ENCODE peak calls at places on chromosomes 12 and 14, in six cellular contexts. One of them, this sample, is unnamed.

GRCh38 chr12:52333321-52333720 is 12.1 kb upstream of the KRT83 start:
- DNase-seq in IMR-90: no peak
- DNase-seq in PC-3: no peak
- DNase-seq in dorsolateral prefrontal cortex: no peak
- DNase-seq in neural progenitor cell: no peak
- DNase-seq in endodermal cell: no peak
- DNase-seq in this sample: no peak

GRCh38 chr12:70747445-70747844 is 110.2 kb upstream of the PTPRB start:
- DNase-seq in IMR-90: no peak
- DNase-seq in PC-3: no peak
- DNase-seq in dorsolateral prefrontal cortex: no peak
- DNase-seq in neural progenitor cell: no peak
- DNase-seq in endodermal cell: no peak
- DNase-seq in this sample: no peak

GRCh38 chr12:95240556-95240955 is 22.9 kb downstream of the VEZT start:
- DNase-seq in IMR-90: no peak
- DNase-seq in PC-3: no peak
- DNase-seq in dorsolateral prefrontal cortex: no peak
- DNase-seq in neural progenitor cell: no peak
- DNase-seq in endodermal cell: no peak
- DNase-seq in this sample: no peak

GRCh38 chr14:57087841-57088240 is 180.9 kb downstream of the EXOC5 start:
- DNase-seq in IMR-90: no peak
- DNase-seq in PC-3: no peak
- DNase-seq in dorsolateral prefrontal cortex: no peak
- DNase-seq in neural progenitor cell: no peak
- DNase-seq in endodermal cell: no peak
- DNase-seq in this sample: no peak

GRCh38 chr12:50659690-50660424 is 104.0 kb upstream of the ATF1 start:
- DNase-seq in IMR-90: no peak
- DNase-seq in PC-3: no peak
- DNase-seq in dorsolateral prefrontal cortex: no peak
- DNase-seq in neural progenitor cell: no peak
- DNase-seq in endodermal cell: no peak
- DNase-seq in this sample: no peak

GRCh38 chr14:75453817-75454434 is 26.1 kb downstream of the JDP2 start:
- DNase-seq in IMR-90: no peak
- DNase-seq in PC-3: no peak
- DNase-seq in dorsolateral prefrontal cortex: peak
- DNase-seq in neural progenitor cell: peak
- DNase-seq in endodermal cell: peak
- DNase-seq in this sample: no peak

GRCh38 chr12:31928246-31929139 is 30.7 kb upstream of the RESF1 start:
- DNase-seq in IMR-90: no peak
- DNase-seq in PC-3: no peak
- DNase-seq in dorsolateral prefrontal cortex: no peak
- DNase-seq in neural progenitor cell: no peak
- DNase-seq in endodermal cell: no peak
- DNase-seq in this sample: no peak

GRCh38 chr12:131279281-131279921 is 325.7 kb downstream of the ADGRD1 start:
- DNase-seq in IMR-90: no peak
- DNase-seq in PC-3: no peak
- DNase-seq in dorsolateral prefrontal cortex: peak
- DNase-seq in neural progenitor cell: no peak
- DNase-seq in endodermal cell: no peak
- DNase-seq in this sample: no peak

GRCh38 chr14:98700748-98701147 is 571.2 kb downstream of the BCL11B start:
- DNase-seq in IMR-90: no peak
- DNase-seq in PC-3: no peak
- DNase-seq in dorsolateral prefrontal cortex: no peak
- DNase-seq in neural progenitor cell: no peak
- DNase-seq in endodermal cell: no peak
- DNase-seq in this sample: no peak

GRCh38 chr14:33908540-33909223 is 42.2 kb downstream of the EGLN3 start:
- DNase-seq in IMR-90: no peak
- DNase-seq in PC-3: peak
- DNase-seq in dorsolateral prefrontal cortex: no peak
- DNase-seq in neural progenitor cell: no peak
- DNase-seq in endodermal cell: no peak
- DNase-seq in this sample: no peak

GRCh38 chr14:88030079-88030478 is 25.1 kb downstream of the GPR65 start:
- DNase-seq in IMR-90: no peak
- DNase-seq in PC-3: no peak
- DNase-seq in dorsolateral prefrontal cortex: no peak
- DNase-seq in neural progenitor cell: no peak
- DNase-seq in endodermal cell: no peak
- DNase-seq in this sample: no peak

GRCh38 chr14:103623883-103624482 is 5.0 kb upstream of the KLC1 start:
- DNase-seq in IMR-90: no peak
- DNase-seq in PC-3: no peak
- DNase-seq in dorsolateral prefrontal cortex: no peak
- DNase-seq in neural progenitor cell: no peak
- DNase-seq in endodermal cell: no peak
- DNase-seq in this sample: no peak

GRCh38 chr14:54944737-54945391 is 42.2 kb upstream of the GCH1 start:
- DNase-seq in IMR-90: no peak
- DNase-seq in PC-3: no peak
- DNase-seq in dorsolateral prefrontal cortex: no peak
- DNase-seq in neural progenitor cell: no peak
- DNase-seq in endodermal cell: no peak
- DNase-seq in this sample: no peak

GRCh38 chr12:83245156-83245555 is 558.5 kb downstream of the TMTC2 start:
- DNase-seq in IMR-90: no peak
- DNase-seq in PC-3: no peak
- DNase-seq in dorsolateral prefrontal cortex: no peak
- DNase-seq in neural progenitor cell: no peak
- DNase-seq in endodermal cell: no peak
- DNase-seq in this sample: no peak

GRCh38 chr14:35808076-35808657 is 928 bp downstream of the RALGAPA1 start:
- DNase-seq in IMR-90: no peak
- DNase-seq in PC-3: peak
- DNase-seq in dorsolateral prefrontal cortex: no peak
- DNase-seq in neural progenitor cell: peak
- DNase-seq in endodermal cell: peak
- DNase-seq in this sample: no peak

GRCh38 chr12:124488520-124488919 is 78.9 kb downstream of the NCOR2 start:
- DNase-seq in IMR-90: no peak
- DNase-seq in PC-3: no peak
- DNase-seq in dorsolateral prefrontal cortex: no peak
- DNase-seq in neural progenitor cell: no peak
- DNase-seq in endodermal cell: no peak
- DNase-seq in this sample: no peak

GRCh38 chr12:29713729-29714128 is 70.0 kb downstream of the TMTC1 start:
- DNase-seq in IMR-90: no peak
- DNase-seq in PC-3: no peak
- DNase-seq in dorsolateral prefrontal cortex: no peak
- DNase-seq in neural progenitor cell: no peak
- DNase-seq in endodermal cell: no peak
- DNase-seq in this sample: no peak

GRCh38 chr14:25308244-25308643 is 258.3 kb upstream of the STXBP6 start:
- DNase-seq in IMR-90: no peak
- DNase-seq in PC-3: no peak
- DNase-seq in dorsolateral prefrontal cortex: no peak
- DNase-seq in neural progenitor cell: no peak
- DNase-seq in endodermal cell: peak
- DNase-seq in this sample: no peak

GRCh38 chr12:25675808-25676207 is 122.7 kb upstream of the LMNTD1 start:
- DNase-seq in IMR-90: peak
- DNase-seq in PC-3: no peak
- DNase-seq in dorsolateral prefrontal cortex: no peak
- DNase-seq in neural progenitor cell: peak
- DNase-seq in endodermal cell: peak
- DNase-seq in this sample: no peak

GRCh38 chr14:50830044-50830931 is 674 bp downstream of the NIN start:
- DNase-seq in IMR-90: peak
- DNase-seq in PC-3: peak
- DNase-seq in dorsolateral prefrontal cortex: peak
- DNase-seq in neural progenitor cell: peak
- DNase-seq in endodermal cell: peak
- DNase-seq in this sample: no peak

GRCh38 chr14:55926007-55926406 is 192.2 kb upstream of the PELI2 start:
- DNase-seq in IMR-90: no peak
- DNase-seq in PC-3: no peak
- DNase-seq in dorsolateral prefrontal cortex: no peak
- DNase-seq in neural progenitor cell: no peak
- DNase-seq in endodermal cell: no peak
- DNase-seq in this sample: no peak

GRCh38 chr12:12898136-12898712 is 6.9 kb downstream of the GPRC5A start:
- DNase-seq in IMR-90: no peak
- DNase-seq in PC-3: no peak
- DNase-seq in dorsolateral prefrontal cortex: no peak
- DNase-seq in neural progenitor cell: no peak
- DNase-seq in endodermal cell: no peak
- DNase-seq in this sample: no peak

GRCh38 chr12:12898911-12899511 is 7.6 kb downstream of the GPRC5A start:
- DNase-seq in IMR-90: no peak
- DNase-seq in PC-3: no peak
- DNase-seq in dorsolateral prefrontal cortex: no peak
- DNase-seq in neural progenitor cell: no peak
- DNase-seq in endodermal cell: no peak
- DNase-seq in this sample: no peak

GRCh38 chr12:12897286-12897685 is 5.9 kb downstream of the GPRC5A start:
- DNase-seq in IMR-90: no peak
- DNase-seq in PC-3: no peak
- DNase-seq in dorsolateral prefrontal cortex: no peak
- DNase-seq in neural progenitor cell: no peak
- DNase-seq in endodermal cell: no peak
- DNase-seq in this sample: no peak

GRCh38 chr12:12893438-12893837 is 2.1 kb downstream of the GPRC5A start:
- DNase-seq in IMR-90: no peak
- DNase-seq in PC-3: no peak
- DNase-seq in dorsolateral prefrontal cortex: no peak
- DNase-seq in neural progenitor cell: no peak
- DNase-seq in endodermal cell: no peak
- DNase-seq in this sample: no peak

DNA sequence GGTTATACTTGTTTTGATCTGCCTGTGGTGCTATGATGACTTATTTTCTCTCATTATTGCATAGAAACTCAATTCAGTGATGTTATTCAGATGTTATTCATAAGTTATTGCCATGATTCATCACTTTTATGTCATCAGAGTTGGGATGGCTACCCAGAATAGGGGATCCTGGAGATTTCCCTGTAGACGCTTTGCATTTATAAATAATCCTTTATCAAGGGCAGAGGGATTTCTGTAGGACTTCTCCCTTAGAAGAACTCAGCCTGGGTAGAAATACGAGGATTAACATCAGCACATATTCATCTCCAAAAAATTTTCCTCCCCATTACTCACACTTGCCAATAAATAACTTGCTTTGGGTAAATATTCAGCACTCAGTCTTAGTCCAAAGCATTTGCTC is 4.9 kb downstream of the GPRC5A start:
- DNase-seq in IMR-90: peak
- DNase-seq in PC-3: peak
- DNase-seq in dorsolateral prefrontal cortex: no peak
- DNase-seq in neural progenitor cell: no peak
- DNase-seq in endodermal cell: no peak
- DNase-seq in this sample: no peak
- H3K27ac ChIP-seq in IMR-90: no peak
- H3K27ac ChIP-seq in PC-3: peak
- H3K27ac ChIP-seq in dorsolateral prefrontal cortex: no peak
- H3K27ac ChIP-seq in neural progenitor cell: no peak
- H3K27ac ChIP-seq in endodermal cell: no peak
- H3K27ac ChIP-seq in this sample: no peak

DNA sequence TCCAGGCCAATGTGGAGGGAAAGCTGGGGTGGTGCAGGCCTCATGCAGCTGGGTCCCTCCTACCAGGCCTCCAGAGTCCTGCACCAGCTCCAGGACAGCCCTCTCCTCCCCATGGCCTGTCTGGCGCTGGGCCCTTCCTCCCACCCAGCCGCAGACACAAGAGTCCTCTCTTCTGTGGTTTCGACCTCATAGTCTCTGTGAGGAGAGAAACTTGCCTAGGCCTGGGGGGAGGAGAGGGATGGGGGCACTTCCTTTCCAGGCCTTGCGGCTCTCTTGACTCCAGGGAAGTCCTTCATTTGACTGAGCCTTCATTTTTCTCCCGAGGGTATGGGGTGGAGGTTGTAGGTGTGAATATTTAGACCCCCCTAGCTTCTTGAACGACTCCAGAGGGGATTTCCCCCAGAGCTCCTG is 2.3 kb downstream of the MMP14 start:
- DNase-seq in IMR-90: peak
- DNase-seq in PC-3: no peak
- DNase-seq in dorsolateral prefrontal cortex: no peak
- DNase-seq in neural progenitor cell: no peak
- DNase-seq in endodermal cell: no peak
- DNase-seq in this sample: no peak
- H3K4me3 ChIP-seq in IMR-90: peak
- H3K4me3 ChIP-seq in PC-3: peak
- H3K4me3 ChIP-seq in dorsolateral prefrontal cortex: peak
- H3K4me3 ChIP-seq in neural progenitor cell: no peak
- H3K4me3 ChIP-seq in endodermal cell: peak
- H3K4me3 ChIP-seq in this sample: peak

GRCh38 chr12:65699251-65699650 is 125.0 kb upstream of the HMGA2 start:
- DNase-seq in IMR-90: peak
- DNase-seq in PC-3: peak
- DNase-seq in dorsolateral prefrontal cortex: no peak
- DNase-seq in neural progenitor cell: no peak
- DNase-seq in endodermal cell: no peak
- DNase-seq in this sample: no peak
- TF ChIP-seq CTCF in IMR-90: peak
- TF ChIP-seq CTCF in PC-3: peak
- TF ChIP-seq CTCF in dorsolateral prefrontal cortex: no peak
- TF ChIP-seq CTCF in neural progenitor cell: no peak
- TF ChIP-seq CTCF in endodermal cell: no peak
- TF ChIP-seq CTCF in this sample: peak

GRCh38 chr12:2256453-2256852 is 203.7 kb downstream of the CACNA1C start:
- DNase-seq in IMR-90: peak
- DNase-seq in PC-3: no peak
- DNase-seq in dorsolateral prefrontal cortex: no peak
- DNase-seq in neural progenitor cell: no peak
- DNase-seq in endodermal cell: no peak
- DNase-seq in this sample: no peak

GRCh38 chr12:2259368-2259767 is 206.6 kb downstream of the CACNA1C start:
- DNase-seq in IMR-90: no peak
- DNase-seq in PC-3: no peak
- DNase-seq in dorsolateral prefrontal cortex: no peak
- DNase-seq in neural progenitor cell: no peak
- DNase-seq in endodermal cell: no peak
- DNase-seq in this sample: no peak

GRCh38 chr12:2255301-2255700 is 202.5 kb downstream of the CACNA1C start:
- DNase-seq in IMR-90: no peak
- DNase-seq in PC-3: no peak
- DNase-seq in dorsolateral prefrontal cortex: no peak
- DNase-seq in neural progenitor cell: no peak
- DNase-seq in endodermal cell: no peak
- DNase-seq in this sample: no peak

GRCh38 chr12:2258035-2258434 is 205.2 kb downstream of the CACNA1C start:
- DNase-seq in IMR-90: no peak
- DNase-seq in PC-3: no peak
- DNase-seq in dorsolateral prefrontal cortex: no peak
- DNase-seq in neural progenitor cell: no peak
- DNase-seq in endodermal cell: no peak
- DNase-seq in this sample: no peak

DNA sequence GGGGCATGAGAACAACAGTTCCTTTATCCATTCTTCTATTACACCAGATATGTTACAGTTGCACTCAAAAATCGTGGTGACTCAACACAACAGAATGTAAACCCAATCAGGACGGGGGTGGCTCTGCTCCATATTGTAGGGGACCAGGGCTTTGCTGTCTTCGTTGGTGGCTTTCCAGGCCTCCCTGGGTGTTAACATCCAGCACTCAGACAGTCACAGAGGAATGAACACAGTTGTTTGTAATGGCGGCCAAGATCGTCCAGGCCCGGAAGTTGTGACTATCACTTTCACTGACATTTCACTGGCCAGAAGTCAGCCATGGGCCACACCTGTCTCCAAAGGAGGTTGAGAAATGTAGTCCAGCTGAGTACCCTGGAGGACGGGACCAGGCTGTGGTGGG is 204.1 kb downstream of the CACNA1C start:
- DNase-seq in IMR-90: peak
- DNase-seq in PC-3: no peak
- DNase-seq in dorsolateral prefrontal cortex: no peak
- DNase-seq in neural progenitor cell: no peak
- DNase-seq in endodermal cell: peak
- DNase-seq in this sample: no peak
- H3K27ac ChIP-seq in IMR-90: peak
- H3K27ac ChIP-seq in PC-3: no peak
- H3K27ac ChIP-seq in dorsolateral prefrontal cortex: no peak
- H3K27ac ChIP-seq in neural progenitor cell: no peak
- H3K27ac ChIP-seq in endodermal cell: no peak
- H3K27ac ChIP-seq in this sample: peak

This sample was measured in AG04450.